ENCODE peak calls at places on chromosomes 13 and 19, in six cellular contexts. O is HepG2, Y is GM12878, P is H1, N is HCT116, M is K562. H is an unnamed sample.

GRCh38 chr19:18263324-18264215 is 10.7 kb downstream of the IQCN start:
- DNase-seq in O (no peak), Y (no peak), P (no peak), N (no peak), M (no peak), H (no peak)

GRCh38 chr19:54478677-54479266 is 5.7 kb upstream of the CDC42EP5 start:
- DNase-seq in O (peak), Y (no peak), P (peak), N (peak), M (peak), H (peak)

GRCh38 chr19:51107406-51108065 is 673 bp downstream of the CTU1 start:
- DNase-seq in O (peak), Y (no peak), P (no peak), N (peak), M (peak), H (no peak)

GRCh38 chr13:93172109-93172508 is 54.5 kb upstream of the GPC6 start:
- DNase-seq in O (peak), Y (no peak), P (no peak), N (no peak), M (no peak), H (peak)

GRCh38 chr19:1445185-1445931 is 4.6 kb upstream of the APC2 start:
- DNase-seq in O (peak), Y (no peak), P (peak), N (no peak), M (peak), H (peak)

GRCh38 chr13:84616864-84617263 is 734.6 kb upstream of the SLITRK1 start:
- DNase-seq in O (no peak), Y (no peak), P (no peak), N (no peak), M (no peak), H (no peak)

GRCh38 chr13:93670858-93671257 is 444.3 kb downstream of the GPC6 start:
- DNase-seq in O (no peak), Y (no peak), P (no peak), N (no peak), M (no peak), H (no peak)

GRCh38 chr13:58025821-58026220 is 394.3 kb downstream of the PCDH17 start:
- DNase-seq in O (no peak), Y (no peak), P (no peak), N (no peak), M (no peak), H (no peak)

GRCh38 chr19:35098413-35099049 is 17.1 kb upstream of the FXYD3 start:
- DNase-seq in O (no peak), Y (no peak), P (no peak), N (no peak), M (no peak), H (no peak)

GRCh38 chr19:45340899-45341453 is 426 bp downstream of the KLC3 start:
- DNase-seq in O (no peak), Y (no peak), P (no peak), N (no peak), M (no peak), H (peak)

GRCh38 chr13:74839656-74840055 is 642.3 kb downstream of the TBC1D4 start:
- DNase-seq in O (no peak), Y (no peak), P (no peak), N (no peak), M (no peak), H (no peak)

GRCh38 chr19:58520257-58520599 is 618 bp upstream of the ZBTB45 start:
- DNase-seq in O (no peak), Y (no peak), P (no peak), N (no peak), M (no peak), H (no peak)

GRCh38 chr19:58519355-58520256 is at the start of gene ZBTB45:
- DNase-seq in O (peak), Y (peak), P (peak), N (peak), M (peak), H (peak)

GRCh38 chr19:58516964-58517833 is 2.4 kb downstream of the ZBTB45 start:
- DNase-seq in O (no peak), Y (no peak), P (no peak), N (no peak), M (no peak), H (peak)

GRCh38 chr19:58519087-58519354 is 589 bp downstream of the ZBTB45 start:
- DNase-seq in O (peak), Y (no peak), P (peak), N (no peak), M (peak), H (peak)

GRCh38 chr19:58518261-58519086 is 1.1 kb downstream of the ZBTB45 start:
- DNase-seq in O (no peak), Y (no peak), P (no peak), N (no peak), M (no peak), H (no peak)
- TF ChIP-seq CTCF in O (no peak), Y (no peak), P (no peak), N (no peak), M (no peak), H (no peak)

GRCh38 chr19:37902668-37903067 is 3.7 kb downstream of the WDR87 start:
- DNase-seq in O (peak), Y (no peak), P (peak), N (peak), M (peak), H (peak)

GRCh38 chr19:37896142-37896541 is 10.3 kb downstream of the WDR87 start:
- DNase-seq in O (no peak), Y (no peak), P (no peak), N (no peak), M (no peak), H (no peak)

GRCh38 chr19:37903096-37903495 is 3.3 kb downstream of the WDR87 start:
- DNase-seq in O (no peak), Y (no peak), P (no peak), N (no peak), M (no peak), H (no peak)

GRCh38 chr19:37893845-37894575 is 12.4 kb downstream of the WDR87 start:
- DNase-seq in O (peak), Y (no peak), P (no peak), N (no peak), M (no peak), H (no peak)

DNA sequence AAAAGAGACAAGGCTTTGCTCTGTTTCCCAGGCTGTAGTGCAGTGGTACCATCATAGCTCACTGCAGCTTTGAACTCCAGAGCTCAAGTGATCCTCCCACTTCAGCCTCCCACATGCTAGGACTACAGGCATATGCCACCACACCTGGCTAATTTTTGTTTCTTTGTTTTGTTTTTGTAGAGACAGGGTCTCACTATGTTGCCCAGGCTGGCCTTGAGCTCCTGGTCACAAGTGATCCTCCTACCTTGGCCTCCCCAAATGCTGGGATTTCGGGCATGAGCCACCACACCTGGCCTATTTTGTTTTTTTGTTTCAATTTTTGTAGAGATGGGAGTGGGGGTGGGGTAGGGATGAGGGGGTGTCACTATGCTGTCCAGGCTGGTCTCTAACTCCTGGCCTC is 6.9 kb downstream of the WDR87 start:
- DNase-seq in O (no peak), Y (no peak), P (no peak), N (no peak), M (no peak), H (no peak)
- TF ChIP-seq ATF3 in O (no peak), Y (no peak), P (no peak), N (no peak), M (no peak), H (no peak)

GRCh38 chr13:82480415-82480814 is 1401.9 kb downstream of the SLITRK1 start:
- DNase-seq in O (peak), Y (no peak), P (no peak), N (no peak), M (no peak), H (no peak)
- TF ChIP-seq CTCF in O (no peak), Y (peak), P (peak), N (peak), M (no peak), H (no peak)

DNA sequence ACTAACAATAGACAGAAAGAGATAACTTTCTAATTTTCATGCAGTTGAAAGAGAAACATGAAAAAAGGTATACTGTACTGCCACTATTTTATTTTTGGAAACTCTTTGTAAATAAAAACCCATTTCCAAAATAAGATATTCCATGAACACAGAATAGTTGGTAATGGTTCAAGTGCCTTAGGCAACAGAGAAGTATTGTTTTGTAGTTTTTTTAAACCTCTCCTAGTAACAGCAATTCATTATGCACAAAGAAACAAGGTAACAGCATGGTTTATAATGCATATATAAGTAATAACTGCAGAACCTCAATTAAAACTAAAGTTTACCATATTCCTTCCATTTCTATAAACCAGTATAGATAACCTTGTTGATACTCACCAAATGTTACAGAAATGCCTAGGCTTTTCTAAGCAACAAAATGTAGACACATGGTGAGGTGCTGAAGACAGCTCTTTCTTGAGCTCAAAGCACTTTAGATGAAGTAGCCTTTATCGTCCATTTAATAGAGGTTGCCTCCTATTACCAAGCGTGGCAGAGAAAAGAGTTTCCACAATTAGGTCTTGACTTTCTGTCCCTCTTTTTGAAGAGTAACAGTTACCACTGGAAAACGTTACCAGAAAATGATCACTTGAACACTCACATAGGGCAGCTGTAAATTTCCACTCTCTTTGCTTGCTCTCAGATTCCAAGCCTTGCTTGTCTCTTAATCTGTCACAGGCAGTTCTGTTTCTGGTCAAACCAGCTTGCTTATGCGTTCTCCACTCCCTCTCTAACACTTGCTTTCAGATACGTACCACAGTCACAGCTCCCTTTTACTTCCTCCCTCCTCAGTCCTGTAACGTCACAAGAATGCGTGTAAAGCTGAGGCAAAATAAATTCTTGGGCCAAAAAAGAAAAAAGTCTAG is 42.9 kb downstream of the CAB39L start:
- DNase-seq in O (no peak), Y (no peak), P (no peak), N (no peak), M (peak), H (no peak)
- TF ChIP-seq ATF3 in O (no peak), Y (no peak), P (no peak), N (no peak), M (no peak), H (no peak)

GRCh38 chr13:19927117-19927734 is 31.3 kb upstream of the ZMYM2 start:
- DNase-seq in O (peak), Y (no peak), P (no peak), N (peak), M (no peak), H (no peak)
- TF ChIP-seq CTCF in O (peak), Y (peak), P (peak), N (peak), M (no peak), H (no peak)

GRCh38 chr19:33393286-33394005 is 19.9 kb downstream of the CEBPG start:
- DNase-seq in O (peak), Y (no peak), P (no peak), N (no peak), M (no peak), H (peak)
- TF ChIP-seq ATF3 in O (no peak), Y (no peak), P (no peak), N (no peak), M (no peak), H (no peak)

DNA sequence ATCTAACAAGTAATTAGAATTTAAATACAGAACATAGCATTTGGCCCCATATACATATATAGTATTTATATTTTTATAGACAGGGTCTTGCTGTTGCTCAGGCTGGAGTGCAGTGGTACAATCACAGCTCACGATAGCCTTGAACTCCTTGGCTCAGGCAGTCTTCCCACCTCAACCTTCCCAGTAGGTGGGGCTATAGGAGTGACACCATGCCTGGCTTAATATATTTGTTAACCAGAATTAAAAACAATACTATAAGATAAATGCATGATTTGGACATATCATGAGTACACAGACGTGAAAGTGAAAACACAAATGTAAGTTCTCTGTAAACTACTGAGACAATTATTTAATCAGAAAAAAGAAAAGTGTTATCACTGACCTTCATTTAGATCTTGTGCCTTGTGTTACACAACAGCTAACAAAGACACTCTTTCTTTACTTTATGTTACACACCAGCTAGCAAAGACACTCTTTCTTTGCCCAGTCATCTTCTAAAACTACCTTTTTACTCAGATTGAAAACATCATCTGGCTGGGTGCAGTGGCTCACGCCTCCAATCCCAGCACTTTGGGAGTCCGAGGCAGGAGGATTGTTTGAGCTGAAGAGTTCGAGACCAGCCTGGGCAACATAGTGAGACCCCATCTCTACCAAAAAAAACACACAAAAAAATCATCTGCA is 22.6 kb downstream of the CARS2 start:
- DNase-seq in O (peak), Y (no peak), P (no peak), N (peak), M (no peak), H (no peak)
- TF ChIP-seq CTCF in O (peak), Y (peak), P (peak), N (peak), M (no peak), H (no peak)